ENCODE peak calls at places on chromosomes 5 and 9, in nine cellular contexts. W is A549; L is Jurkat, Clone E6-1; X is NCI-H146; U is CD8-positive, alpha-beta T cell; C is H4; R is natural killer cell; J is HFFc6; E is heart right ventricle. Q is an unnamed sample.

GRCh38 chr9:70390922-70391321 is 23.5 kb downstream of the KLF9 start:
- DNase-seq in W (no peak), L (no peak), X (no peak), C (peak), U (no peak), J (no peak), R (no peak), E (no peak), Q (no peak)

GRCh38 chr5:39371367-39371635 is 7.0 kb upstream of the C9 start:
- DNase-seq in X (no peak), W (no peak), L (peak), J (no peak), E (no peak), C (no peak), R (no peak), U (no peak), Q (no peak)

GRCh38 chr5:179475956-179476355 is 74.4 kb upstream of the RUFY1 start:
- DNase-seq in R (no peak), X (no peak), J (no peak), W (no peak), E (no peak), C (no peak), U (no peak), L (no peak), Q (no peak)

GRCh38 chr5:953535-954449 is 54.8 kb upstream of the NKD2 start:
- DNase-seq in E (no peak), X (no peak), W (peak), L (no peak), C (no peak), R (no peak), J (no peak), U (no peak), Q (no peak)

GRCh38 chr9:89046832-89047231 is 55.6 kb downstream of the S1PR3 start:
- DNase-seq in R (no peak), L (no peak), U (no peak), X (no peak), J (no peak), C (no peak), W (no peak), E (no peak), Q (no peak)

GRCh38 chr5:158406884-158407790 is 548.2 kb upstream of the CLINT1 start:
- DNase-seq in X (no peak), U (no peak), L (no peak), E (no peak), C (no peak), J (peak), W (no peak), R (no peak), Q (no peak)

GRCh38 chr9:3787628-3788027 is 261.8 kb upstream of the RFX3 start:
- DNase-seq in R (no peak), E (no peak), J (no peak), C (no peak), X (no peak), U (no peak), L (no peak), W (no peak), Q (no peak)

GRCh38 chr5:171863928-171864327 is 78.3 kb downstream of the SMIM23 start:
- DNase-seq in E (no peak), X (no peak), W (no peak), J (peak), L (no peak), R (no peak), U (no peak), C (no peak), Q (no peak)

GRCh38 chr5:52481216-52481615 is 306.5 kb upstream of the ITGA1 start:
- DNase-seq in U (no peak), E (no peak), J (no peak), C (no peak), L (no peak), W (no peak), X (no peak), R (no peak), Q (no peak)

GRCh38 chr5:33891731-33892418 is at the start of gene ADAMTS12:
- DNase-seq in L (no peak), E (peak), R (no peak), W (peak), U (no peak), J (peak), X (peak), C (peak), Q (no peak)

GRCh38 chr9:116190997-116191396 is 37.4 kb downstream of the PAPPA start:
- DNase-seq in E (no peak), U (no peak), W (no peak), C (peak), J (peak), X (no peak), L (no peak), R (no peak), Q (no peak)

GRCh38 chr9:120755827-120756434 is 37.3 kb downstream of the FBXW2 start:
- DNase-seq in U (peak), E (no peak), L (peak), C (peak), X (peak), W (peak), R (peak), J (peak), Q (no peak)

GRCh38 chr9:128568470-128569083 is 16.2 kb downstream of the SPTAN1 start:
- DNase-seq in U (no peak), R (no peak), L (no peak), W (no peak), X (no peak), E (no peak), C (no peak), J (no peak), Q (no peak)

GRCh38 chr5:74173260-74173659 is 467.3 kb downstream of the ENC1 start:
- DNase-seq in R (no peak), L (no peak), J (no peak), X (no peak), C (no peak), W (no peak), U (no peak), E (no peak), Q (no peak)

GRCh38 chr5:143262393-143263174 is 140.9 kb downstream of the NR3C1 start:
- DNase-seq in J (peak), W (peak), X (no peak), L (no peak), R (no peak), E (no peak), U (no peak), C (peak), Q (no peak)

GRCh38 chr5:98638701-98639100 is 134.8 kb upstream of the RGMB start:
- DNase-seq in C (no peak), U (no peak), E (no peak), W (no peak), L (no peak), J (peak), R (no peak), X (no peak), Q (no peak)

GRCh38 chr5:54347221-54347865 is 37.0 kb upstream of the ARL15 start:
- DNase-seq in C (no peak), L (peak), U (no peak), E (no peak), W (no peak), R (no peak), X (no peak), J (no peak), Q (no peak)

GRCh38 chr5:72018158-72018803 is 89.0 kb upstream of the MAP1B start:
- DNase-seq in W (peak), C (peak), R (peak), X (peak), J (peak), L (peak), E (peak), U (peak), Q (peak)

GRCh38 chr5:16849181-16849580 is 86.9 kb downstream of the MYO10 start:
- DNase-seq in R (no peak), J (no peak), L (no peak), C (no peak), X (no peak), E (no peak), W (no peak), U (no peak), Q (no peak)

GRCh38 chr5:62354028-62354874 is 48.2 kb downstream of the KIF2A start:
- DNase-seq in E (no peak), X (peak), U (no peak), C (peak), R (no peak), L (peak), J (peak), W (peak), Q (no peak)

GRCh38 chr9:36866840-36867239 is 167.2 kb downstream of the PAX5 start:
- DNase-seq in U (no peak), X (peak), W (peak), C (no peak), L (no peak), J (no peak), R (no peak), E (no peak), Q (no peak)

GRCh38 chr9:129863059-129863690 is 27.9 kb downstream of the USP20 start:
- DNase-seq in J (peak), W (no peak), U (no peak), L (peak), C (peak), E (no peak), X (peak), R (peak), Q (peak)

Q was measured in T-helper 1 cell.